ENCODE peak calls at places on chromosomes 16 and 17, in four cellular contexts. F is A549, E is AG10803, V is HFF-Myc. X is an unnamed sample.

GRCh38 chr17:77286641-77287431 is 146.1 kb downstream of the SEC14L1 start:
- DNase-seq in F (peak), E (peak), V (no peak), X (no peak)

GRCh38 chr16:49347476-49347875 is 26.1 kb upstream of the C16orf78 start:
- DNase-seq in F (no peak), E (no peak), V (no peak), X (no peak)

GRCh38 chr17:78727476-78728229 is 54.4 kb downstream of the CYTH1 start:
- DNase-seq in V (no peak), E (no peak), F (no peak), X (no peak)

GRCh38 chr17:41678907-41679739 is 9.6 kb upstream of the EIF1 start:
- DNase-seq in E (peak), F (no peak), V (peak), X (peak)

GRCh38 chr17:82175951-82176350 is 36.7 kb downstream of the CCDC57 start:
- DNase-seq in F (no peak), E (no peak), V (no peak), X (no peak)

GRCh38 chr17:9095390-9095789 is 74.1 kb downstream of the NTN1 start:
- DNase-seq in E (peak), F (no peak), V (no peak), X (no peak)

GRCh38 chr17:74212262-74212912 is 984 bp upstream of the TTYH2 start:
- DNase-seq in E (peak), V (no peak), F (no peak), X (no peak)

GRCh38 chr17:58520843-58521430 is 6.5 kb upstream of the MTMR4 start:
- DNase-seq in V (no peak), F (no peak), E (peak), X (no peak)

GRCh38 chr17:16301963-16302855 is 51.1 kb downstream of the CENPV start:
- DNase-seq in F (no peak), V (no peak), E (no peak), X (no peak)

GRCh38 chr16:15643453-15644305 is 725 bp upstream of the MARF1 start:
- DNase-seq in V (no peak), F (peak), E (peak), X (no peak)

GRCh38 chr16:85418978-85419491 is 194.1 kb upstream of the GSE1 start:
- DNase-seq in V (no peak), F (no peak), E (no peak), X (no peak)

GRCh38 chr17:18246880-18247612 is 11.5 kb downstream of the FLII start:
- DNase-seq in F (peak), E (no peak), V (no peak), X (no peak)

GRCh38 chr17:78383725-78384471 is 5.4 kb downstream of the PGS1 start:
- DNase-seq in V (no peak), F (no peak), E (peak), X (peak)

GRCh38 chr17:72516772-72517399 is 396.1 kb downstream of the SOX9 start:
- DNase-seq in E (peak), V (no peak), F (peak), X (peak)

GRCh38 chr17:17472333-17472920 is 4.4 kb upstream of the MED9 start:
- DNase-seq in V (no peak), E (no peak), F (no peak), X (no peak)

GRCh38 chr16:6749714-6750113 is 582.9 kb upstream of the RBFOX1 start:
- DNase-seq in V (no peak), E (no peak), F (no peak), X (no peak)

GRCh38 chr17:74512624-74513084 is 18.6 kb downstream of the CD300LB start:
- DNase-seq in V (no peak), F (no peak), E (peak), X (peak)

GRCh38 chr17:75689441-75689873 is 22.3 kb downstream of the SAP30BP start:
- DNase-seq in E (no peak), V (no peak), F (no peak), X (no peak)

GRCh38 chr17:42657824-42658588 is 1.1 kb upstream of the TUBG2 start:
- DNase-seq in F (no peak), E (no peak), V (no peak), X (no peak)

GRCh38 chr17:73160980-73161630 is 3.7 kb upstream of the SSTR2 start:
- DNase-seq in V (no peak), F (no peak), E (no peak), X (no peak)

GRCh38 chr16:24507959-24508358 is 31.4 kb upstream of the RBBP6 start:
- DNase-seq in V (no peak), F (no peak), E (no peak), X (no peak)

GRCh38 chr17:28471531-28472342 is 1.7 kb upstream of the SLC13A2 start:
- DNase-seq in E (no peak), V (no peak), F (no peak), X (no peak)

GRCh38 chr16:10877472-10877946 is 507 bp downstream of the CIITA start:
- DNase-seq in V (no peak), F (no peak), E (no peak), X (no peak)

GRCh38 chr17:77772461-77772897 is 186.0 kb upstream of the TNRC6C start:
- DNase-seq in V (no peak), F (peak), E (peak), X (no peak)

GRCh38 chr17:47620503-47621245 is 29.0 kb upstream of the KPNB1 start:
- DNase-seq in F (no peak), V (no peak), E (no peak), X (no peak)

GRCh38 chr16:50585331-50585776 is 37.2 kb downstream of the NKD1 start:
- DNase-seq in V (no peak), F (no peak), E (peak), X (no peak)

GRCh38 chr17:44045493-44045892 is 21.0 kb downstream of the LSM12 start:
- DNase-seq in F (no peak), E (no peak), V (no peak), X (no peak)

GRCh38 chr17:42361781-42362186 is 26.5 kb downstream of the STAT3 start:
- DNase-seq in F (no peak), V (no peak), E (no peak), X (no peak)

GRCh38 chr17:8357910-8358309 is 18.3 kb downstream of the ODF4 start:
- DNase-seq in E (no peak), V (no peak), F (no peak), X (no peak)

GRCh38 chr16:70529051-70529777 is 5.6 kb downstream of the SF3B3 start:
- DNase-seq in F (peak), V (no peak), E (peak), X (no peak)

GRCh38 chr17:9053406-9053805 is 32.1 kb downstream of the NTN1 start:
- DNase-seq in E (no peak), F (no peak), V (no peak), X (no peak)

GRCh38 chr17:38544175-38544838 is 61.4 kb downstream of the SRCIN1 start:
- DNase-seq in F (no peak), V (no peak), E (no peak), X (no peak)

GRCh38 chr16:1678500-1679098 is 520 bp downstream of the JPT2 start:
- DNase-seq in F (peak), E (peak), V (no peak), X (no peak)

GRCh38 chr16:3461120-3461519 is 17.6 kb downstream of the NAA60 start:
- DNase-seq in V (no peak), F (no peak), E (no peak), X (no peak)

GRCh38 chr16:12539185-12539929 is 264.3 kb downstream of the CPPED1 start:
- DNase-seq in E (peak), F (no peak), V (peak), X (peak)

GRCh38 chr17:49343273-49343672 is 18.8 kb downstream of the ZNF652 start:
- DNase-seq in E (peak), V (peak), F (no peak), X (no peak)

GRCh38 chr17:58262149-58262548 is 18.6 kb downstream of the MPO start:
- DNase-seq in E (no peak), V (no peak), F (no peak), X (no peak)

GRCh38 chr17:55266051-55266957 is 1.5 kb downstream of the HLF start:
- DNase-seq in F (no peak), V (no peak), E (no peak), X (no peak)

GRCh38 chr16:65222049-65222448 is 100.2 kb upstream of the CDH11 start:
- DNase-seq in V (no peak), F (no peak), E (no peak), X (no peak)
- H3K4me3 ChIP-seq in V (no peak), F (no peak), E (no peak), X (no peak)

GRCh38 chr16:67543582-67543981 is 15.0 kb downstream of the RIPOR1 start:
- DNase-seq in F (no peak), E (no peak), V (no peak), X (no peak)

GRCh38 chr16:67543036-67543435 is 14.4 kb downstream of the RIPOR1 start:
- DNase-seq in E (no peak), F (no peak), V (no peak), X (no peak)

GRCh38 chr16:67545665-67546024 is 16.7 kb upstream of the CTCF start:
- DNase-seq in E (no peak), V (no peak), F (no peak), X (no peak)

GRCh38 chr16:67544844-67545664 is 16.4 kb downstream of the RIPOR1 start:
- DNase-seq in E (no peak), F (no peak), V (no peak), X (no peak)

DNA sequence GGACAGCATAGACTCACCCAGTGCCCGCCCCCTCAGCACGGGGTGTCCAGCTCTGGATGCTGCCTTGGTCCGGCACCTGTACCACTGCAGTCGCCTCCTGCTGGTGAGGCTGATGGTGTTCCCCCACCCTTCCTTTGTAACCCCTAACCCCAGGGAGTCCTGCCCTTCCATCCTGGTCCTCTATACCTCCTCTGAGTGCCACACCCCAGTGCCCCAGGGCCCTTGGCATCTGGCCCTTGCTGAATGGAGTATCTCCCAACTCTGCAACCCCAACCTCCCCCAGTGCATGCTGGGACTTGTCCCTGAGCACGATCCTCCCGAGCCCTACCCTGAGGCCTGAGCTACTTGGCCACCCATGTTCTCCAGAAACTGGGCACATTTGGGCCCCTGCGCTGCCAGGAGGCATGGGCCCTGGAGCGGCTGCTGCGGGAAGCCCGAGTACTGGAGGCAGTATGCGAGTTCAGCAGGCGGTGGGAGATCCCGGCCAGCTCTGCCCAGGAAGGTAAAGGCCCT is 15.8 kb downstream of the RIPOR1 start:
- DNase-seq in V (no peak), E (no peak), F (no peak), X (no peak)
- TF ChIP-seq CTCF in V (no peak), E (no peak), F (peak), X (peak)

DNA sequence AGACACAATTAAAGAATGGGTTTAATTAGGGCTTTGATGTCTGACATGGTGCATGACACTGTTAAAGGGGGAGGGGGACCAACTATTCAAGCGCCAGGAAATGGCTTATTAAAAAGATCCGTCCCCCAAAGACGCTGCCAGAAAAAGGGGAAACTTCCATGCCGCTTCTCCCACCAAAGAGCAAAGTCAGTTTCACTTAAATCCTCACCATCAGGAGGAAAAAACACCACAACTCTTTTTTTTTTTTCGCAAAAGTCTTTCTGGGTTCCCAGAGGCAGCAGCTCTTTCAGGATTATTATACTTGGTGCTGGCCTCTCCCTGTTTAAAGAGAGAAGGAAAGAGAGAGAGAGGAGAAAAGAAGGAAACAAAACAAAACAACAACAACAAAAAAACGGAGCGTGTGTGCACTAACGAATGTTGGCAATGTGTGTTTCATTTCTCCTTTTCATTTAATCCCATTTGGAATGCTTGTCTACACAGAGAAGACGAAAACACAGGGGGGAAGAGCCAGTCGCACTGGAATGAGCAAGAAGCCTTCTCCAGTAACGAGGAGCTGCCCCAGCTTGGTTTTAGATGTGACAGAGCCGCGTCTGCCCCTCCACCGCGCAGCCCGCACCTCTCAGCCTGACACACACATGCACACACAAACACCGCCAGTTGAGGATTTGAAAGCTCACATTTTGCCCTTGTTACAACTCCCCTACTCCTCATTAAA is 32.6 kb upstream of the AXIN2 start:
- DNase-seq in E (peak), V (peak), F (no peak), X (no peak)
- H3K4me3 ChIP-seq in E (peak), V (peak), F (no peak), X (no peak)

GRCh38 chr16:88610080-88610479 is 28.3 kb upstream of the IL17C start:
- DNase-seq in E (no peak), F (peak), V (no peak), X (no peak)
- TF ChIP-seq CTCF in E (no peak), F (no peak), V (peak), X (peak)

GRCh38 chr17:2562162-2562858 is 31.1 kb upstream of the PAFAH1B1 start:
- DNase-seq in F (no peak), E (no peak), V (no peak), X (no peak)
- H3K4me3 ChIP-seq in F (no peak), E (no peak), V (no peak), X (no peak)